ENCODE peak calls at places on chromosomes 6 and 20, in six cellular contexts. Q, B, L, T, H and V are unnamed samples.

GRCh38 chr20:34215711-34216381 is 25.4 kb upstream of the ASIP start:
- DNase-seq in Q (peak; percentile 79), T (peak; percentile 80), B (no peak), L (peak; percentile 58), H (peak; percentile 93), V (peak; percentile 84)

GRCh38 chr6:123323419-123324329 is 313.1 kb downstream of the TRDN start:
- DNase-seq in Q (no peak), H (no peak), T (peak; percentile 50), B (no peak), L (no peak), V (no peak)

GRCh38 chr20:24697411-24697810 is 228.0 kb downstream of the SYNDIG1 start:
- DNase-seq in B (no peak), L (no peak), Q (no peak), T (no peak), H (no peak), V (no peak)

GRCh38 chr20:36197271-36197670 is 39.0 kb upstream of the AAR2 start:
- DNase-seq in L (no peak), H (no peak), Q (no peak), B (no peak), T (no peak), V (no peak)

GRCh38 chr20:63342561-63343459 is 18.3 kb downstream of the CHRNA4 start:
- DNase-seq in H (no peak), Q (no peak), B (no peak), T (no peak), L (no peak), V (no peak)

GRCh38 chr6:12973302-12973865 is 256.8 kb downstream of the PHACTR1 start:
- DNase-seq in B (no peak), Q (no peak), L (no peak), H (no peak), T (no peak), V (no peak)

GRCh38 chr6:74873911-74874310 is 331.9 kb downstream of the COL12A1 start:
- DNase-seq in B (no peak), Q (no peak), H (no peak), T (no peak), L (no peak), V (no peak)

GRCh38 chr6:134173936-134174789 is 121.7 kb upstream of the SLC2A12 start:
- DNase-seq in T (peak; percentile 89), Q (peak; percentile 90), L (peak; percentile 85), H (peak; percentile 87), B (peak; percentile 80), V (peak; percentile 88)

GRCh38 chr6:167079853-167080297 is 43.0 kb upstream of the CCR6 start:
- DNase-seq in B (no peak), L (no peak), H (no peak), Q (no peak), T (no peak), V (peak; percentile 81)

GRCh38 chr6:169229611-169230321 is 23.9 kb downstream of the THBS2 start:
- DNase-seq in T (no peak), B (no peak), L (peak; percentile 47), H (no peak), Q (peak; percentile 14), V (no peak)

GRCh38 chr20:39190666-39191570 is 228.8 kb downstream of the DHX35 start:
- DNase-seq in T (no peak), Q (no peak), L (no peak), H (no peak), B (no peak), V (no peak)

GRCh38 chr6:105688573-105688972 is 285.7 kb upstream of the PREP start:
- DNase-seq in L (no peak), B (no peak), H (no peak), T (no peak), Q (no peak), V (no peak)

GRCh38 chr6:87925373-87926060 is 122.1 kb upstream of the SPACA1 start:
- DNase-seq in L (no peak), Q (no peak), T (no peak), B (no peak), H (no peak), V (peak; percentile 85)

GRCh38 chr6:153804755-153805330 is 234.2 kb upstream of the OPRM1 start:
- DNase-seq in T (no peak), B (no peak), L (no peak), Q (no peak), H (no peak), V (no peak)

GRCh38 chr20:8678098-8678776 is 390.6 kb upstream of the PLCB4 start:
- DNase-seq in H (no peak), L (no peak), B (no peak), T (no peak), Q (no peak), V (no peak)

GRCh38 chr6:39377530-39377929 is 55.0 kb upstream of the KCNK16 start:
- DNase-seq in T (peak; percentile 19), L (peak; percentile 65), Q (peak; percentile 62), B (no peak), H (peak; percentile 89), V (no peak)

DNA sequence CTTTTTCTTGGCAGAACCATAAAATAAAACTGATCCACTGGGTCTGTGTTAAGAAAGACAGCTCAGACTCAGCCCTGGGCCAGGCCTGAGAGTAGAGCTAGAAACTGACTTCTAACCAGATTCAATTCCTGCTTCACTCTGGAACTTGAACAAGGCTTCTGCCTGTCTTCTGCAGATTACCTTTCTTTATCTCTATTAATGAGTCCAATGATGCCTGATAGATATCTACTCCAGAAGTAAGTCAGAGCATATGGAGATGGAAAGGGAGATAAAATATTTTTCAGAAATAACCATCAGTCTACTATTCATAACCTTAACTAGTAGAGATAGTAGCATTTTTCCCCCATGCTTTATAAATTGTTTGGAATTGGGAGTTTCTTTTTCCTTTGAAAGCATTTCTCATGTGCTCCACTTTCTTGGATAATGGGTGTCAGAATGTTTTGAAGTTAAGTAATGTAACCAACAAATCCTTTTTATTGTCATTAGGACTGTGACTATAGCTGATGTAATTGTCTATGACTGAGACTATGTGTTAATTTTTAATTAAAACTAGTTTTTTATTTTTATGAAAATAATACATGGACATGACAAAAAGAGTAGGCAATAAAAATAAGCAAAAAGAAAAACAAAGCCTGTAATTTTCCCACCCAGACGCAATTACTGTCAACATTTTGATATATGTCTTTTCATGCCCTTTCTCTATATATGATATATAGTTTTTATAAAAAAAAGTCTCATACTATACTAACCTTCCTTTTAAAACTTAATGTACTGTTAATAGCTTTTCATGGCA is 7.2 kb downstream of the SOBP start:
- DNase-seq in Q (no peak), B (no peak), L (no peak), H (no peak), T (no peak), V (no peak)
- H3K4me1 ChIP-seq in Q (peaks cover 8% of the 10 kb centered on the region), B (no peaks in the 10 kb centered on the region), L (no peaks in the 10 kb centered on the region), H (peaks cover 62% of the 10 kb centered on the region), T (no peaks in the 10 kb centered on the region), V (no peaks in the 10 kb centered on the region)

DNA sequence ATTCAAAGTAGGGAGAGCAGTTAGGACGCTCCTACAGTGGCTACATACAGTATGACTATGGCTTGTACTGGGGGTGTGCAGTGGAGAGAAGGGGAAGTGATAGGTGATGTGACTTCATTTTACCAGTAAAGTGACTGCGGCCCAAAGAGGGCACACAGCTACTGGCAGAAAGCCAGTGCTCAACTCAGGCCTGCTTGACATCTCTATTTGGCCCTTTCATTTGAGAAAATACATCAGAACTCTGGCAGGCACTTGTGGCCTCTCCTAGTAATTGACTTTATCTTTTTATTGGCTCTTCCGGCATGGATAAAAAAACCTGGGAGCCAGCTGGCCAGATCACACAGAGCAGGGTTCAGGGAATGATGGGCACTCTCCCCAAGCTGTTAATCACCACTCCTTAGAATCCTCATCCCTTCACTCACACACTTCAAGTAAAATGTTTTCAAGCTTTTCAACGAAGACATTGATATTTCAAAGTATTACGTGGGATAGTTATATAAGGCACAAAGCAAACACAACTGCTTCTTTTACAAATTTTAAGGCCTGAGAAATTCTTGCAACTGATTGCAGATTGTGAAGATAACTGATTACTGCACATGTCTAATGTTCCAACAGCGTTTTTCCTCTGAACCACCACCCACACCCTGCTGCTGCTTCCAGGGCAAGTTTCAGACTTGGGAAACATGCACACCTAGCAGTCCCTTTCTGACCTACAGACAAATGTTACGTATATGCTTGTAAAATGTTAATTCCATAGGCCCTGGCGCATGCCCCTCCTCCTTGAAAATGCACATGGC is 73.5 kb downstream of the TNFRSF21 start:
- DNase-seq in H (no peak), T (peak; percentile 89), B (no peak), Q (no peak), L (no peak), V (peak; percentile 53)
- H3K4me1 ChIP-seq in H (peaks cover 3% of the 10 kb centered on the region), T (peaks cover 5% of the 10 kb centered on the region), B (no peaks in the 10 kb centered on the region), Q (no peaks in the 10 kb centered on the region), L (no peaks in the 10 kb centered on the region), V (peaks cover 7% of the 10 kb centered on the region)

DNA sequence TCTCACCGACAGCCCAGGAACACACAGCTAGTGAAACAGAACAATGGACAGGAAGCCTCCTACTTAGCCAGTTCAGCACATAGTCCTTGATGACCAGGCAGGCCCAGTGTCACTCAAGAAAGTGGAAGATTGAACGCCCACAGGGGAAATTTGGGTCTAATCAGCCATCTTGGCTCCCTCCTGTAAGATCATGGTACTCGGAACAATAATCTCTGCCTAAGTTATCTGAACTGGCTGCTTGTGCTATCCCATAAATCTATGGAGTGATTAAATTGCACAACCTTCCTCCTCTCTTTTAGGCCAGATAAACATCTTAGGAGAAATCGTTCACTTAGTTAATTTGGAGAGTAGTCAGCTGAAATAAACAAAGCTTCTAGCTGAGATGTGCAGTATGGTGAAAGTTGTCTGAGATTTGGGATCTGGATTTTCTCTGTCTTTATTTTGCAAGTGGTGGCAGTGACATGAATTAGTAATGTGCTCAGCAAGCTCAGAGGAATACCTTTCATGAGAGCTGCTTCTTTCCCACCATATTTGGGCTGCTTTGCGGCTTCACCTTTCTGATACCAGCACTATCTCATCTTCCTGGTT is 146.9 kb downstream of the MTFR2 start:
- DNase-seq in B (no peak), T (no peak), H (peak; percentile 18), Q (no peak), L (peak; percentile 48), V (no peak)
- H3K4me1 ChIP-seq in B (no peaks in the 10 kb centered on the region), T (peaks cover 4% of the 10 kb centered on the region), H (peaks cover 11% of the 10 kb centered on the region), Q (peaks cover 16% of the 10 kb centered on the region), L (no peaks in the 10 kb centered on the region), V (no peaks in the 10 kb centered on the region)

DNA sequence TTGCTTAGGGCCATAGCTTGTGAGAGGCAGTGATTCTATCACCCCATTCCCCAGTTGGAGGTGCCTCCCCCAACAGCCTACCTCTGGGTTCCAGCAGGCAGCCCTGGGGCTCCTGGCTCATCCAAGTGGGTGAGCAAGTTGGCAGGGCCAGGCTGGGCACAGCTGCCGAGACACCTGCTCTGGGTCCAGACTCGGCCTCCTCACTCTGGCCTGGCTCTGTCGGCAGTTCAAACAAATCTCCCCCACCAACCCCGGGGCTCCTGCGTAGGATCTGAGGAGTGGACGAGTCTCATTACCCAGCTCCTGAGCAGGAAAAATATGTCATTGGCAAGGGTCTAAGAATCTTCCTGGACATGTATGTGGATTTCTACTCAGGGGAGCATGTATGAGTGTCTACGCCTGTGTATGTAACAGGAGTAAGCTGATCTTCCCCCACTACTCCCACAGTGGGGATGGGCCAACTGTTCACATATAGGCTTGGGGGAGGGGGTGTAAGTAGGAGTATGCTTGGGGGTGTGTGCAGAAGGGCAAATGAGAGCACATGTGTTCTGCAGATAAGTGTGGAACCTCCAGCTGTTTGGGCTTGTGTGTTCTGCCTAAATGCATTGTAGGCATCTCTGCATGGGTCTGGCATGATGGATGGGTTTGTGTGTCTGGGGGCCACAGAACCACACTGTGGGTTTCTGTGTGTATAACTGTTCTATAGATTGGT is 2.0 kb downstream of the ID1 start:
- DNase-seq in Q (peak; percentile 51), L (no peak), H (peak; percentile 37), T (peak; percentile 80), B (no peak), V (no peak)
- H3K4me1 ChIP-seq in Q (peaks cover 4% of the 10 kb centered on the region), L (peaks cover 5% of the 10 kb centered on the region), H (peaks cover 29% of the 10 kb centered on the region), T (no peaks in the 10 kb centered on the region), B (peaks cover 16% of the 10 kb centered on the region), V (peaks cover 35% of the 10 kb centered on the region)

DNA sequence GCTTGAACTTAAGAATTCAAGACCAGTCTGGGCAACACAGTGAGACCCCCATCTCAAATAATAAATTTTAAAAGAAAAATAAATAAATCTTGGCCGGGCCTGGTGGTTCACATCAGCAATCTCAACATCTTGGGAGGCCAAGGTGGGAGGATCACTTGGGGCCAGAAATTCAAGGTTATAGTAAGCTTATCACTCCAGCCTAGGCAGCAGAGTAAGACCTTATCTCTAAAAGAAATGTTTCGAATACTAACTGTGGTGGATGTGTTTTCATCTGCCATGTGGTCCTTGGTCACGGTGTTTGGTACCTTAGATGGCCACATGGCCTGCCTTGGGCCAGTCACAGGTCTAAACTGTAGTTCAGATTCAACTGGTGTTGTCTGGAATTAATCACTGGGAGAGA is 5.8 kb downstream of the UBE2C start:
- DNase-seq in T (no peak), H (no peak), L (no peak), B (no peak), Q (no peak), V (no peak)
- H3K4me1 ChIP-seq in T (no peaks in the 10 kb centered on the region), H (peaks cover 16% of the 10 kb centered on the region), L (no peaks in the 10 kb centered on the region), B (no peaks in the 10 kb centered on the region), Q (peaks cover 6% of the 10 kb centered on the region), V (peaks cover 3% of the 10 kb centered on the region)